ENCODE peak calls at places on chromosomes 1 and 21, in four cellular contexts. E is H1, C is K562, S is HepG2. Z is an unnamed sample. For H3K36me3, the result is how much of the 10 kb centered on the place peaks cover.

GRCh38 chr1:20150326-20150705 is 11.2 kb downstream of the PLA2G2F start:
- DNase-seq in C (no peak), S (no peak), E (no peak), Z (no peak)

GRCh38 chr1:230750986-230751625 is 3.9 kb downstream of the CAPN9 start:
- DNase-seq in E (no peak), S (no peak), C (no peak), Z (no peak)

GRCh38 chr1:83931658-83932253 is 67.2 kb downstream of the TTLL7 start:
- DNase-seq in E (no peak), C (peak), S (peak), Z (peak)

GRCh38 chr1:108878678-108879077 is 1.9 kb downstream of the GPSM2 start:
- DNase-seq in S (no peak), E (no peak), C (no peak), Z (no peak)

GRCh38 chr1:234645474-234645953 is 35.5 kb upstream of the IRF2BP2 start:
- DNase-seq in C (no peak), S (no peak), E (no peak), Z (peak)

GRCh38 chr1:212915245-212916091 is 34.9 kb upstream of the VASH2 start:
- DNase-seq in C (peak), S (peak), E (no peak), Z (peak)

GRCh38 chr1:101051688-101052638 is 26.4 kb upstream of the DPH5 start:
- DNase-seq in S (no peak), E (no peak), C (no peak), Z (no peak)

GRCh38 chr1:196951711-196952394 is 8.3 kb downstream of the CFHR2 start:
- DNase-seq in S (no peak), C (no peak), E (no peak), Z (no peak)

GRCh38 chr1:218364028-218364710 is 19.0 kb downstream of the TGFB2 start:
- DNase-seq in C (no peak), S (peak), E (no peak), Z (peak)

GRCh38 chr1:1858382-1859086 is 32.4 kb downstream of the GNB1 start:
- DNase-seq in S (peak), C (peak), E (no peak), Z (peak)

GRCh38 chr21:46156678-46157077 is 1.3 kb upstream of the FTCD start:
- DNase-seq in E (no peak), S (no peak), C (no peak), Z (no peak)

GRCh38 chr1:2105781-2106524 is 55.7 kb downstream of the PRKCZ start:
- DNase-seq in C (no peak), E (no peak), S (no peak), Z (no peak)

GRCh38 chr1:76939817-76940216 is 72.5 kb downstream of the ST6GALNAC5 start:
- DNase-seq in E (no peak), C (no peak), S (no peak), Z (no peak)

GRCh38 chr1:22341791-22342605 is 109.7 kb upstream of the ZBTB40 start:
- DNase-seq in C (peak), E (no peak), S (no peak), Z (peak)

GRCh38 chr1:54069792-54070548 is 16.6 kb downstream of the TCEANC2 start:
- DNase-seq in S (peak), E (no peak), C (peak), Z (peak)

GRCh38 chr1:246219508-246220030 is 287.5 kb downstream of the SMYD3 start:
- DNase-seq in C (peak), S (peak), E (no peak), Z (no peak)

GRCh38 chr1:174448531-174448883 is 743 bp downstream of the GPR52 start:
- DNase-seq in S (no peak), E (no peak), C (no peak), Z (no peak)

GRCh38 chr1:174445351-174445750 is 2.4 kb upstream of the GPR52 start:
- DNase-seq in E (no peak), S (no peak), C (no peak), Z (no peak)

GRCh38 chr1:174448964-174449363 is 1.2 kb downstream of the GPR52 start:
- DNase-seq in S (no peak), C (no peak), E (no peak), Z (peak)

GRCh38 chr1:174447866-174448530 is at the start of gene GPR52:
- DNase-seq in C (no peak), S (no peak), E (no peak), Z (no peak)

GRCh38 chr1:174445817-174446216 is 1.9 kb upstream of the GPR52 start:
- DNase-seq in C (no peak), E (no peak), S (no peak), Z (no peak)
- TF ChIP-seq JUN in C (no peak), E (no peak), S (no peak), Z (no peak)

GRCh38 chr1:9651565-9652378 is at the start of gene PIK3CD:
- DNase-seq in S (no peak), E (no peak), C (peak), Z (no peak)
- TF ChIP-seq EZH2 in S (no peak), E (peak), C (no peak), Z (peak)

GRCh38 chr1:68493193-68493592 is 3.7 kb downstream of the DEPDC1 start:
- DNase-seq in E (no peak), S (no peak), C (no peak), Z (no peak)
- H3K36me3 ChIP-seq in E (under half), S (under half), C (under half), Z (under half)

GRCh38 chr1:44489481-44489880 is 84.4 kb downstream of the RNF220 start:
- DNase-seq in C (no peak), S (no peak), E (no peak), Z (no peak)
- TF ChIP-seq JUN in C (no peak), S (no peak), E (no peak), Z (no peak)

DNA sequence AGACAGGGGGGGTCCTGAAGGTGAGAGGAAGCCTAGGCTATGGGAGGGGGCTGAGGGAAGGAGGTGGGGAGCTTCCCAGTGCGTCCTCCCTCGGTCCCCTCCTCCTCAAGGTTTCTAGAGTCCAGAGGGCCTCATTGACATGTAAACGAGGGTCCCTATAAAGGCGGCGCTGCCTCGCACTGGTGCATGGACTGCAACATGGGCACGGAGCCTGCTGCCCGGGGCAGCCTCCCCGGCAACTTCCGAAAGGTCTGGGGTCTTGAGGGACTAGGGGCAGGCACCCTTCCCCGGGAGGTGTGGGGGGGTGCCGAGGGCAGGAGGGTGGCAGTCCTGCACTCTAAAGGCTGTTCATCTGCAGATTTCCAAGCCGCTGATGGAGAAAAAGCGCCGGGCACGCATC is at the start of gene HES3:
- DNase-seq in S (no peak), E (no peak), C (no peak), Z (no peak)
- TF ChIP-seq EZH2 in S (no peak), E (no peak), C (no peak), Z (no peak)